ENCODE peak calls at places on chromosomes 6 and 20, in seven cellular contexts. T is NCI-H1105 treated with DMSO at 0.1 percent for 48 hours; H is iris pigment epithelial cell; S is activated CD4-positive, alpha-beta T cell treated with anti-CD3 and anti-CD28 coated beads, Interleukin-2, amount 50 U/mL, for 4 hours; W is bronchial epithelial cell; A is GM20000; X is adipocyte. N is an unnamed sample.

GRCh38 chr6:14881399-14881798 is 364.5 kb upstream of the JARID2 start:
- DNase-seq in H (peak), A (no peak), T (no peak), S (no peak), X (peak), W (peak), N (no peak)

GRCh38 chr6:139371421-139372253 is 2.8 kb downstream of the CITED2 start:
- DNase-seq in A (no peak), X (peak), W (no peak), T (peak), S (no peak), H (peak), N (no peak)

GRCh38 chr20:45114465-45115385 is at the start of gene WFDC5:
- DNase-seq in H (no peak), A (peak), X (no peak), W (peak), S (no peak), T (no peak), N (no peak)

GRCh38 chr6:121594053-121594452 is 158.6 kb downstream of the GJA1 start:
- DNase-seq in T (no peak), H (no peak), S (no peak), A (no peak), X (no peak), W (no peak), N (no peak)

GRCh38 chr6:7112741-7113313 is 5.1 kb downstream of the RREB1 start:
- DNase-seq in S (peak), W (peak), H (no peak), X (no peak), A (peak), T (no peak), N (no peak)

GRCh38 chr6:33417127-33417902 is 592 bp downstream of the CUTA start:
- DNase-seq in T (no peak), H (peak), X (peak), W (peak), A (no peak), S (no peak), N (no peak)

GRCh38 chr6:32459781-32460424 is 20.2 kb downstream of the HLA-DRA start:
- DNase-seq in W (no peak), S (no peak), H (no peak), A (no peak), X (no peak), T (no peak), N (no peak)

GRCh38 chr6:27303613-27304272 is 8.3 kb downstream of the POM121L2 start:
- DNase-seq in H (peak), S (no peak), A (no peak), T (no peak), X (no peak), W (peak), N (no peak)

GRCh38 chr6:13814176-13814937 is at the start of gene MCUR1:
- DNase-seq in T (peak), H (peak), X (peak), S (peak), A (peak), W (peak), N (peak)